ENCODE peak calls at places on chromosome 20, in nine cellular contexts. C, K, X, M, G, S, Z, J and I are unnamed samples.
A peak's percentile ranks its signal among the peaks of the same experiment; 100 is the strongest.

GRCh38 chr20:53984354-53984753 is 86.0 kb downstream of the BCAS1 start:
- DNase-seq in C (no peak), K (no peak), X (no peak), M (no peak), G (peak; percentile 4), S (peak; percentile 85), Z (peak; percentile 89), J (no peak), I (no peak)

GRCh38 chr20:38931984-38932383 is 5.8 kb downstream of the FAM83D start:
- DNase-seq in C (no peak), K (no peak), X (no peak), M (no peak), G (no peak), S (no peak), Z (no peak), J (no peak), I (no peak)

GRCh38 chr20:53750827-53751393 is 157.3 kb upstream of the ZNF217 start:
- DNase-seq in C (peak; percentile 77), K (no peak), X (no peak), M (no peak), G (no peak), S (no peak), Z (peak; percentile 75), J (no peak), I (peak; percentile 33)

GRCh38 chr20:6265204-6265904 is 142.5 kb upstream of the FERMT1 start:
- DNase-seq in C (peak; percentile 89), K (peak; percentile 19), X (peak; percentile 49), M (no peak), G (peak; percentile 6), S (no peak), Z (peak; percentile 60), J (no peak), I (peak; percentile 61)

GRCh38 chr20:34075647-34076046 is 36.4 kb downstream of the EIF2S2 start:
- DNase-seq in C (no peak), K (no peak), X (no peak), M (no peak), G (no peak), S (no peak), Z (no peak), J (no peak), I (no peak)

GRCh38 chr20:50838322-50838625 is 43.4 kb downstream of the BCAS4 start:
- DNase-seq in C (no peak), K (no peak), X (no peak), M (no peak), G (no peak), S (no peak), Z (no peak), J (no peak), I (no peak)

GRCh38 chr20:39993737-39994136 is 695.3 kb downstream of the MAFB start:
- DNase-seq in C (no peak), K (no peak), X (peak; percentile 87), M (no peak), G (no peak), S (no peak), Z (no peak), J (no peak), I (peak; percentile 82)

GRCh38 chr20:37075932-37076685 is 19.7 kb downstream of the RBL1 start:
- DNase-seq in C (no peak), K (no peak), X (no peak), M (no peak), G (no peak), S (no peak), Z (no peak), J (no peak), I (no peak)

GRCh38 chr20:35823147-35823546 is 51.3 kb downstream of the PHF20 start:
- DNase-seq in C (no peak), K (no peak), X (no peak), M (no peak), G (no peak), S (no peak), Z (no peak), J (no peak), I (no peak)

GRCh38 chr20:922781-923180 is 6.6 kb upstream of the ANGPT4 start:
- DNase-seq in C (no peak), K (no peak), X (no peak), M (no peak), G (no peak), S (peak; percentile 43), Z (no peak), J (no peak), I (no peak)

GRCh38 chr20:17431621-17432364 is 99.4 kb downstream of the BFSP1 start:
- DNase-seq in C (peak; percentile 20), K (peak; percentile 71), X (peak; percentile 71), M (peak; percentile 51), G (peak; percentile 44), S (no peak), Z (peak; percentile 49), J (peak; percentile 43), I (peak; percentile 58)

GRCh38 chr20:51804754-51805153 is 2.4 kb upstream of the SALL4 start:
- DNase-seq in C (no peak), K (no peak), X (no peak), M (no peak), G (no peak), S (no peak), Z (no peak), J (no peak), I (no peak)

GRCh38 chr20:50916257-50916656 is 15.0 kb downstream of the ADNP start:
- DNase-seq in C (no peak), K (no peak), X (no peak), M (no peak), G (no peak), S (no peak), Z (peak; percentile 70), J (no peak), I (no peak)

GRCh38 chr20:2336471-2336870 is 40.7 kb downstream of the TGM3 start:
- DNase-seq in C (no peak), K (no peak), X (no peak), M (no peak), G (no peak), S (peak; percentile 61), Z (no peak), J (no peak), I (no peak)

GRCh38 chr20:43456809-43457639 is 672 bp upstream of the SRSF6 start:
- DNase-seq in C (peak; percentile 88), K (peak; percentile 93), X (peak; percentile 98), M (peak; percentile 94), G (peak; percentile 95), S (peak; percentile 95), Z (peak; percentile 91), J (peak; percentile 73), I (peak; percentile 92)

GRCh38 chr20:35171753-35172433 is at the start of gene PROCR:
- DNase-seq in C (peak; percentile 62), K (peak; percentile 50), X (no peak), M (no peak), G (peak; percentile 81), S (peak; percentile 96), Z (peak; percentile 95), J (no peak), I (peak; percentile 74)

GRCh38 chr20:7085448-7085847 is 318.0 kb downstream of the BMP2 start:
- DNase-seq in C (no peak), K (no peak), X (no peak), M (no peak), G (no peak), S (no peak), Z (no peak), J (no peak), I (no peak)

GRCh38 chr20:25056601-25057233 is 1.2 kb downstream of the ACSS1 start:
- DNase-seq in C (no peak), K (no peak), X (no peak), M (no peak), G (no peak), S (peak; percentile 79), Z (no peak), J (no peak), I (peak; percentile 17)

GRCh38 chr20:56391037-56391436 is 978 bp downstream of the AURKA start:
- DNase-seq in C (no peak), K (no peak), X (no peak), M (no peak), G (no peak), S (no peak), Z (no peak), J (no peak), I (no peak)

GRCh38 chr20:4717816-4718215 is 3.9 kb upstream of the PRND start:
- DNase-seq in C (no peak), K (no peak), X (no peak), M (no peak), G (no peak), S (no peak), Z (peak; percentile 18), J (no peak), I (peak; percentile 16)

GRCh38 chr20:14892782-14893181 is 555.4 kb upstream of the FLRT3 start:
- DNase-seq in C (no peak), K (no peak), X (no peak), M (no peak), G (no peak), S (no peak), Z (no peak), J (no peak), I (no peak)

GRCh38 chr20:45949542-45950329 is 15.3 kb downstream of the PCIF1 start:
- DNase-seq in C (no peak), K (no peak), X (peak; percentile 27), M (no peak), G (no peak), S (no peak), Z (no peak), J (no peak), I (no peak)

GRCh38 chr20:33655164-33655563 is 7.0 kb upstream of the C20orf144 start:
- DNase-seq in C (no peak), K (no peak), X (no peak), M (no peak), G (no peak), S (peak; percentile 37), Z (no peak), J (no peak), I (no peak)

GRCh38 chr20:62691485-62691884 is 17.2 kb upstream of the NTSR1 start:
- DNase-seq in C (no peak), K (no peak), X (no peak), M (no peak), G (no peak), S (no peak), Z (no peak), J (no peak), I (no peak)

GRCh38 chr20:48635791-48636267 is 192.0 kb downstream of the PREX1 start:
- DNase-seq in C (no peak), K (peak; percentile 85), X (peak; percentile 52), M (peak; percentile 79), G (peak; percentile 35), S (peak; percentile 66), Z (peak; percentile 33), J (peak; percentile 73), I (peak; percentile 38)